ENCODE peak calls at places on chromosomes 16 and 17, in ten cellular contexts. E is breast epithelium, C is A549, G is uterus, Q is lower leg skin, Z is spleen, Y is IMR-90, J is ovary, N is esophagus squamous epithelium, V is H1. I is an unnamed sample.

GRCh38 chr16:79599837-79600635 is 501 bp downstream of the MAF start:
- DNase-seq in E (peak), C (peak), G (peak), Q (peak), Z (peak), Y (no peak), J (peak), N (no peak), V (no peak), I (peak)

GRCh38 chr16:57669476-57670162 is 1.5 kb downstream of the ADGRG3 start:
- DNase-seq in E (no peak), C (no peak), G (no peak), Q (peak), Z (peak), Y (no peak), J (no peak), N (no peak), V (no peak), I (peak)

GRCh38 chr17:43579570-43580140 is 33.5 kb upstream of the ETV4 start:
- DNase-seq in E (no peak), C (peak), G (no peak), Q (no peak), Z (no peak), Y (peak), J (no peak), N (no peak), V (no peak), I (no peak)

GRCh38 chr17:77478899-77479298 is 338.1 kb downstream of the SEC14L1 start:
- DNase-seq in E (no peak), C (no peak), G (peak), Q (no peak), Z (no peak), Y (no peak), J (no peak), N (no peak), V (no peak), I (no peak)

GRCh38 chr16:23863511-23864422 is 28.0 kb downstream of the PRKCB start:
- DNase-seq in E (no peak), C (no peak), G (no peak), Q (no peak), Z (no peak), Y (no peak), J (no peak), N (no peak), V (no peak), I (no peak)

GRCh38 chr16:53043462-53043861 is 9.2 kb downstream of the CHD9NB start:
- DNase-seq in E (no peak), C (no peak), G (no peak), Q (no peak), Z (no peak), Y (no peak), J (no peak), N (no peak), V (no peak), I (no peak)

GRCh38 chr16:18072161-18072560 is 264.4 kb downstream of the NPIPA8 start:
- DNase-seq in E (no peak), C (no peak), G (no peak), Q (no peak), Z (no peak), Y (no peak), J (no peak), N (no peak), V (no peak), I (no peak)

GRCh38 chr17:50129946-50130777 is at the start of gene SAMD14:
- DNase-seq in E (no peak), C (no peak), G (no peak), Q (no peak), Z (no peak), Y (peak), J (no peak), N (no peak), V (no peak), I (no peak)

GRCh38 chr16:50395763-50396710 is 27.2 kb upstream of the BRD7 start:
- DNase-seq in E (no peak), C (no peak), G (no peak), Q (peak), Z (no peak), Y (no peak), J (no peak), N (no peak), V (no peak), I (peak)

GRCh38 chr17:35537569-35538209 is at the start of gene SLFN12L:
- DNase-seq in E (no peak), C (no peak), G (no peak), Q (no peak), Z (no peak), Y (no peak), J (no peak), N (no peak), V (no peak), I (no peak)

GRCh38 chr17:38730526-38731379 is 612 bp downstream of the CISD3 start:
- DNase-seq in E (peak), C (peak), G (peak), Q (peak), Z (peak), Y (peak), J (peak), N (no peak), V (no peak), I (peak)

GRCh38 chr17:51164911-51165679 is 1.1 kb upstream of the NME2 start:
- DNase-seq in E (no peak), C (peak), G (no peak), Q (peak), Z (peak), Y (no peak), J (no peak), N (no peak), V (no peak), I (no peak)

GRCh38 chr16:17617021-17617420 is 146.3 kb upstream of the XYLT1 start:
- DNase-seq in E (no peak), C (no peak), G (no peak), Q (no peak), Z (no peak), Y (no peak), J (no peak), N (no peak), V (no peak), I (no peak)

GRCh38 chr17:61420128-61420527 is 20.5 kb downstream of the TBX2 start:
- DNase-seq in E (no peak), C (no peak), G (no peak), Q (no peak), Z (no peak), Y (no peak), J (no peak), N (no peak), V (no peak), I (no peak)

GRCh38 chr17:77375917-77376651 is 235.3 kb downstream of the SEC14L1 start:
- DNase-seq in E (no peak), C (no peak), G (peak), Q (no peak), Z (peak), Y (peak), J (peak), N (no peak), V (no peak), I (no peak)

GRCh38 chr17:49910094-49910857 is 58.7 kb upstream of the DLX4 start:
- DNase-seq in E (no peak), C (peak), G (no peak), Q (no peak), Z (no peak), Y (no peak), J (no peak), N (no peak), V (no peak), I (no peak)

GRCh38 chr17:8941520-8941919 is 24.0 kb downstream of the PIK3R5 start:
- DNase-seq in E (no peak), C (no peak), G (no peak), Q (no peak), Z (peak), Y (no peak), J (no peak), N (no peak), V (no peak), I (no peak)

GRCh38 chr16:27773344-27773743 is 223.4 kb downstream of the KATNIP start:
- DNase-seq in E (no peak), C (no peak), G (no peak), Q (no peak), Z (no peak), Y (no peak), J (no peak), N (no peak), V (no peak), I (no peak)

GRCh38 chr16:72182976-72183375 is 11.0 kb upstream of the PMFBP1 start:
- DNase-seq in E (no peak), C (no peak), G (no peak), Q (no peak), Z (no peak), Y (no peak), J (no peak), N (no peak), V (no peak), I (no peak)

GRCh38 chr17:34980681-34981537 is 597 bp downstream of the LIG3 start:
- DNase-seq in E (peak), C (peak), G (peak), Q (peak), Z (peak), Y (peak), J (peak), N (peak), V (no peak), I (peak)

GRCh38 chr17:869567-870530 is 87.7 kb downstream of the MRM3 start:
- DNase-seq in E (no peak), C (peak), G (peak), Q (peak), Z (no peak), Y (peak), J (no peak), N (no peak), V (no peak), I (no peak)

GRCh38 chr16:85842848-85843247 is 43.4 kb downstream of the COX4I1 start:
- DNase-seq in E (no peak), C (no peak), G (no peak), Q (no peak), Z (peak), Y (no peak), J (no peak), N (no peak), V (no peak), I (no peak)

GRCh38 chr17:70945386-70945785 is 776.1 kb downstream of the KCNJ2 start:
- DNase-seq in E (no peak), C (no peak), G (no peak), Q (no peak), Z (no peak), Y (no peak), J (no peak), N (no peak), V (no peak), I (no peak)

GRCh38 chr16:26330654-26331053 is 638.9 kb downstream of the HS3ST4 start:
- DNase-seq in E (no peak), C (no peak), G (no peak), Q (no peak), Z (no peak), Y (no peak), J (no peak), N (no peak), V (no peak), I (no peak)

GRCh38 chr16:23124315-23124714 is 24.9 kb downstream of the USP31 start:
- DNase-seq in E (no peak), C (peak), G (no peak), Q (no peak), Z (no peak), Y (peak), J (no peak), N (no peak), V (no peak), I (no peak)

GRCh38 chr17:72591500-72592241 is 470.9 kb downstream of the SOX9 start:
- DNase-seq in E (no peak), C (no peak), G (no peak), Q (no peak), Z (no peak), Y (no peak), J (no peak), N (no peak), V (no peak), I (no peak)

GRCh38 chr17:35788504-35788998 is 6.9 kb downstream of the MMP28 start:
- DNase-seq in E (no peak), C (peak), G (no peak), Q (peak), Z (no peak), Y (peak), J (no peak), N (no peak), V (no peak), I (no peak)

GRCh38 chr17:80295146-80295545 is 34.5 kb downstream of the RNF213 start:
- DNase-seq in E (no peak), C (no peak), G (no peak), Q (no peak), Z (no peak), Y (no peak), J (no peak), N (no peak), V (no peak), I (no peak)

GRCh38 chr16:35431829-35432663 is 1972.6 kb downstream of the TP53TG3F start:
- DNase-seq in E (no peak), C (peak), G (no peak), Q (no peak), Z (no peak), Y (no peak), J (no peak), N (no peak), V (no peak), I (peak)

GRCh38 chr17:66724581-66725341 is 110.2 kb upstream of the CACNG5 start:
- DNase-seq in E (no peak), C (peak), G (no peak), Q (peak), Z (no peak), Y (peak), J (no peak), N (no peak), V (no peak), I (no peak)

GRCh38 chr16:84726670-84727467 is 27.1 kb downstream of the USP10 start:
- DNase-seq in E (no peak), C (no peak), G (no peak), Q (no peak), Z (no peak), Y (no peak), J (no peak), N (no peak), V (no peak), I (peak)

GRCh38 chr16:84730406-84731106 is 30.8 kb downstream of the USP10 start:
- DNase-seq in E (no peak), C (peak), G (peak), Q (no peak), Z (no peak), Y (peak), J (peak), N (no peak), V (no peak), I (peak)

GRCh38 chr16:84729716-84730320 is 30.0 kb downstream of the USP10 start:
- DNase-seq in E (no peak), C (peak), G (no peak), Q (no peak), Z (no peak), Y (peak), J (no peak), N (no peak), V (no peak), I (peak)

GRCh38 chr16:84726079-84726669 is 26.4 kb downstream of the USP10 start:
- DNase-seq in E (peak), C (peak), G (peak), Q (peak), Z (peak), Y (peak), J (peak), N (peak), V (peak), I (peak)

DNA sequence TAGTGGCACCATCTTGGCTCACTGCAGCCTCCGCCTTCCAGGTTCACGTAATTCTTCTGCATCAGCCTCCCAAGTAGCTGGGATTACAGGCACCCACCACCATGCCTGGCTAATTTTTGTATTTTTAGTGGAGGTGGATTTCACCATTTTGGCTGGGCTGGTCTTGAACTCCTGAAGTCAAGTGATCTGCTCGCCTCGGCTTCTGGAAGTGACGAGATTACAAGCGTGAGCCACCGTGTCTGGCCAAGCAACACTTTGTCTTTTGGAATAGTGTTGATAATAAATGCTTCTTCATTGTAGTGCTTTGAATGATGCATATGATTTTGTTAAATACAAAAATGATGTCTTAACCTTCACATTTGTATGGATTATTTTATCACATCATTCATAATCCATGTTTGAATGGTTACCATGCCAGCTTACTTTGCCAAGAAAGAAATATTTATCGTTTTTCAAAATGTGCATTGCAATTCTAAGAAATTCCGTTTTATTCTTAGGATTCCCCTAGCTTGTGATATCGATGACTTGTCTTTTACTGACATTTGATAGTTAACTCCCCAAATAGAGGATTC is 29.1 kb downstream of the USP10 start:
- DNase-seq in E (no peak), C (no peak), G (no peak), Q (no peak), Z (no peak), Y (no peak), J (no peak), N (no peak), V (no peak), I (no peak)
- TF ChIP-seq POLR2A in E (no peak), C (no peak), G (no peak), Q (no peak), Z (no peak), Y (no peak), J (no peak), N (no peak), V (no peak), I (no peak)

GRCh38 chr16:14365200-14365851 is 264.7 kb downstream of the PARN start:
- DNase-seq in E (no peak), C (peak), G (no peak), Q (no peak), Z (no peak), Y (no peak), J (no peak), N (no peak), V (no peak), I (no peak)

GRCh38 chr16:14368399-14368798 is 261.7 kb downstream of the PARN start:
- DNase-seq in E (no peak), C (no peak), G (no peak), Q (no peak), Z (no peak), Y (no peak), J (no peak), N (no peak), V (no peak), I (no peak)

GRCh38 chr16:14366974-14367707 is 262.9 kb downstream of the PARN start:
- DNase-seq in E (no peak), C (no peak), G (no peak), Q (no peak), Z (no peak), Y (no peak), J (no peak), N (no peak), V (no peak), I (no peak)

GRCh38 chr16:14364386-14365199 is 265.5 kb downstream of the PARN start:
- DNase-seq in E (no peak), C (peak), G (no peak), Q (no peak), Z (no peak), Y (peak), J (no peak), N (no peak), V (no peak), I (no peak)

DNA sequence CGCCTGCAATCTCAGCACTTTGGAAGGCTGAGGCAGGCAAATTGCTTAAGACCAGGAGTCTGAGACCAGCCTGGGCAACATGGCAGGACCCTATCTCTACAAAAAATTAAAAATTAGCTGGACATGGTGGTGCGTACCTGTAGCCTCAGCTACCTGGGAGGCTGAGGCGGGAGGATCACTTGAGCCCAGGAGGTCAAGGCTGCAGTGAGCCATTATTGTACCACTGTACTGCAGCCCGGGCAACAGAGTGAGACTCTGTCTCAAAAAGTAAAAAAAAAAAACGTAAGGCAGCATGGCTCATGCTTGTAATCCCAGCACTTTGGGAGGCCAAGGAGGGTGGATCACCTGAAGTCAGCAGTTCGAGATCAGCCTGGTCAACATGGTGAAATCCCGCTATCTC is 263.6 kb downstream of the PARN start:
- DNase-seq in E (no peak), C (no peak), G (no peak), Q (no peak), Z (no peak), Y (no peak), J (no peak), N (no peak), V (no peak), I (no peak)
- TF ChIP-seq POLR2A in E (no peak), C (no peak), G (no peak), Q (no peak), Z (no peak), Y (no peak), J (no peak), N (no peak), V (no peak), I (no peak)

DNA sequence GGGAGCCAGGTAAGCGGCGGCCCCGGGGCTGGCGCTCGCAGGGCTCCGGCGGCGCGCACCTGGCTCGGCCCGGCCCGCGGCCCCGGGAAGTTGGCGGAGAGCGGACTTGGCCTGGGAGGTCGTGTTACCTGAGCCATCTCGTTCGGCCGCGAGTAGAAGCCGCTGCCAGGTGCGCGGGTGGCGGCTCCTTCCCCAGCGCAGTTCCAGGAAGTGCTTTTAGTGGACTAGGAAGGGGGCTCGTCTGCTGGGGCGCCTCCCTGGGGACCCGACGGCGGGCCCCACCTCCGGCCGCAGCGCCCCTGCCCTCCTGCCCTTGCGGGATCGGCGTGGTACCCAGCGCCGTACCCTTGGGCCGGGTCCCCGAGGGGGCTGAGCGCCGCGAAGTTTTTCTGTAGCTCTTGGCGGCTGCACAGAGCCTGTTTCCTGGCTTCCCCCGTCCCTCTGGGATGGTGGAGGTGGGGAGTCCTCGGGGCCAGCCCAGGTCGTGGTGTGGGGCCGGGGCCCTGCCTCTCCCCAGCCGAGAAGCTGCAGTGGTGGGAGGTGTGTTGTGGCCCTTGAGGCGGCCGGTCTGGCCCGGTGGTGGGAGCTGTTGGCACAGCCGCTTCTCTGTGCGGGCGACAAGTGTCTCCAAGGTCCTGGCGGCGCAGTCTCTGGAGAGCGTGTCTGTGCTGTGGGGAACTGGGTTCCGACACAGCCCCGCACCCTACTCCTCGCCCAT is 96.9 kb downstream of the RAB11FIP4 start:
- DNase-seq in E (no peak), C (no peak), G (no peak), Q (no peak), Z (peak), Y (no peak), J (peak), N (no peak), V (no peak), I (no peak)
- TF ChIP-seq POLR2A in E (no peak), C (no peak), G (no peak), Q (no peak), Z (no peak), Y (no peak), J (no peak), N (no peak), V (no peak), I (no peak)

GRCh38 chr16:69315486-69316311 is 4.5 kb downstream of the VPS4A start:
- DNase-seq in E (no peak), C (no peak), G (peak), Q (peak), Z (no peak), Y (no peak), J (peak), N (no peak), V (no peak), I (no peak)

GRCh38 chr16:69314534-69314933 is 3.4 kb downstream of the VPS4A start:
- DNase-seq in E (no peak), C (no peak), G (peak), Q (peak), Z (no peak), Y (no peak), J (peak), N (no peak), V (no peak), I (no peak)

GRCh38 chr16:69318177-69318910 is 7.2 kb downstream of the VPS4A start:
- DNase-seq in E (no peak), C (no peak), G (peak), Q (peak), Z (no peak), Y (no peak), J (peak), N (no peak), V (no peak), I (no peak)

GRCh38 chr16:69318911-69319289 is 7.8 kb downstream of the VPS4A start:
- DNase-seq in E (no peak), C (no peak), G (peak), Q (peak), Z (no peak), Y (no peak), J (peak), N (no peak), V (no peak), I (no peak)

DNA sequence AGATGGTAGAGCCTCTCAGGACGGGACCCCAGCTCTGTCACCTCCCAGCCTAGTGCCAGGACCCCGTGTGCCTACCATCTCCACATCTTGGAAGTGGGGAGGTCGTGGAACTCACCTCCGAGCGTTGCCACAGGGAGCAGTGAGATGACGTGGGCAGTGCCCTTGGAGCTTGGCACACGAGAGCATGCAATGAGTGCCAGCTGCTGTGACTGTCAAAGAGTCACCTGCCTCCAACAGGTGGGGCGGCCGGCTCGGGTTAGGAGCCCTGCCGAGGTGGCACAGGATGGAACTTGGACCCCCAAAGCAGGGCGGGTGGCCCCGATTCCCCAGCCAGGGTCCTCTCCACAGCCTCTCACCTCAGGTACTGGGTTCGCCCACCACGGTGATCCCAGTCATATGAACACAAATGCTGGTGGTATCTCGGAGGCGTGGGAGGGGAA is 5.5 kb downstream of the VPS4A start:
- DNase-seq in E (no peak), C (no peak), G (no peak), Q (peak), Z (no peak), Y (no peak), J (peak), N (no peak), V (no peak), I (no peak)
- TF ChIP-seq POLR2A in E (no peak), C (no peak), G (no peak), Q (no peak), Z (no peak), Y (no peak), J (no peak), N (no peak), V (no peak), I (no peak)